ENCODE peak calls at places on chromosomes 12 and 14, in five cellular contexts. E, B, P, R and W are unnamed samples.

GRCh38 chr14:85333313-85333712 is 196.6 kb upstream of the FLRT2 start:
- DNase-seq in E (no peak), P (no peak), R (peak), B (peak), W (peak)

GRCh38 chr12:52602552-52602951 is 1.3 kb upstream of the KRT72 start:
- DNase-seq in R (no peak), E (no peak), P (no peak), B (no peak), W (no peak)

GRCh38 chr12:49357099-49357678 is 10.1 kb upstream of the SPATS2 start:
- DNase-seq in E (no peak), B (peak), R (no peak), P (no peak), W (no peak)

GRCh38 chr14:33692762-33693161 is 258.1 kb downstream of the EGLN3 start:
- DNase-seq in B (peak), E (no peak), P (no peak), R (no peak), W (peak)

GRCh38 chr12:23455283-23455682 is 494.2 kb downstream of the SOX5 start:
- DNase-seq in R (no peak), B (no peak), P (no peak), E (no peak), W (no peak)

GRCh38 chr14:54420478-54421116 is 20.6 kb downstream of the CNIH1 start:
- DNase-seq in B (peak), E (no peak), R (peak), P (no peak), W (peak)

GRCh38 chr14:30648471-30648870 is 26.4 kb downstream of the SCFD1 start:
- DNase-seq in P (no peak), B (no peak), E (no peak), R (no peak), W (no peak)

GRCh38 chr12:48681416-48681737 is 661 bp downstream of the KANSL2 start:
- DNase-seq in B (peak), R (no peak), E (no peak), P (no peak), W (no peak)

GRCh38 chr12:95277139-95277538 is 59.5 kb downstream of the VEZT start:
- DNase-seq in E (no peak), B (peak), R (peak), P (no peak), W (peak)

GRCh38 chr12:5078423-5078822 is 34.7 kb downstream of the KCNA5 start:
- DNase-seq in R (no peak), B (no peak), E (no peak), P (no peak), W (peak)